ENCODE peak calls at places on chromosome 13, in nine cellular contexts. F, X, L, B, G, K, T, N and E are unnamed samples.

GRCh38 chr13:51895906-51896888 is 34.4 kb downstream of the CCDC70 start:
- DNase-seq in F (peak), X (peak), L (peak), B (peak), G (peak), K (peak), T (peak), N (no peak), E (peak)

GRCh38 chr13:93614776-93615175 is 388.2 kb downstream of the GPC6 start:
- DNase-seq in F (no peak), X (no peak), L (no peak), B (no peak), G (no peak), K (no peak), T (no peak), N (no peak), E (no peak)

GRCh38 chr13:52711277-52711676 is 28.3 kb downstream of the CNMD start:
- DNase-seq in F (peak), X (peak), L (peak), B (no peak), G (no peak), K (no peak), T (no peak), N (no peak), E (no peak)

GRCh38 chr13:85525411-85525810 is 273.8 kb downstream of the SLITRK6 start:
- DNase-seq in F (no peak), X (no peak), L (no peak), B (no peak), G (no peak), K (no peak), T (no peak), N (no peak), E (no peak)

GRCh38 chr13:114049026-114049425 is 75.2 kb upstream of the C13orf46 start:
- DNase-seq in F (no peak), X (no peak), L (no peak), B (no peak), G (no peak), K (peak), T (no peak), N (no peak), E (no peak)

GRCh38 chr13:26517931-26518330 is 39.6 kb upstream of the WASF3 start:
- DNase-seq in F (no peak), X (no peak), L (no peak), B (no peak), G (no peak), K (no peak), T (no peak), N (no peak), E (no peak)

GRCh38 chr13:49464621-49465325 is 20.7 kb downstream of the SETDB2 start:
- DNase-seq in F (no peak), X (no peak), L (no peak), B (no peak), G (no peak), K (no peak), T (no peak), N (no peak), E (no peak)

GRCh38 chr13:32311188-32311897 is 3.8 kb downstream of the ZAR1L start:
- DNase-seq in F (no peak), X (no peak), L (no peak), B (no peak), G (no peak), K (no peak), T (no peak), N (no peak), E (no peak)

GRCh38 chr13:41152005-41152404 is 19.4 kb upstream of the KBTBD6 start:
- DNase-seq in F (no peak), X (no peak), L (no peak), B (no peak), G (no peak), K (no peak), T (no peak), N (no peak), E (no peak)

GRCh38 chr13:114203536-114203935 is 24.5 kb downstream of the CFAP97D2 start:
- DNase-seq in F (no peak), X (no peak), L (no peak), B (no peak), G (peak), K (no peak), T (no peak), N (no peak), E (no peak)

GRCh38 chr13:113141591-113141950 is 16.9 kb upstream of the PROZ start:
- DNase-seq in F (peak), X (no peak), L (no peak), B (no peak), G (no peak), K (peak), T (no peak), N (no peak), E (no peak)

GRCh38 chr13:66033924-66034323 is 1196.2 kb downstream of the PCDH9 start:
- DNase-seq in F (no peak), X (no peak), L (no peak), B (no peak), G (no peak), K (no peak), T (no peak), N (no peak), E (no peak)

GRCh38 chr13:71912524-71912923 is 45.5 kb upstream of the DACH1 start:
- DNase-seq in F (no peak), X (no peak), L (no peak), B (no peak), G (no peak), K (no peak), T (no peak), N (no peak), E (no peak)

GRCh38 chr13:40941581-40941980 is 77.5 kb downstream of the ELF1 start:
- DNase-seq in F (no peak), X (no peak), L (no peak), B (no peak), G (no peak), K (no peak), T (no peak), N (no peak), E (no peak)

GRCh38 chr13:30052127-30052526 is 201.7 kb upstream of the UBL3 start:
- DNase-seq in F (no peak), X (no peak), L (no peak), B (no peak), G (no peak), K (no peak), T (no peak), N (no peak), E (no peak)

GRCh38 chr13:99870541-99870940 is 101.0 kb downstream of the ZIC5 start:
- DNase-seq in F (no peak), X (no peak), L (no peak), B (no peak), G (peak), K (no peak), T (no peak), N (no peak), E (no peak)

GRCh38 chr13:100128838-100129237 is 39.9 kb downstream of the PCCA start:
- DNase-seq in F (no peak), X (no peak), L (no peak), B (no peak), G (no peak), K (no peak), T (no peak), N (no peak), E (no peak)